ENCODE peak calls at places on chromosome 17, in seven cellular contexts. G is EL, S is NCI-H524, T is lung microvascular endothelial cell, O is T-helper 9 cell, L is skeletal muscle cell, K is foreskin fibroblast. V is an unnamed sample.

GRCh38 chr17:18185391-18185790 is 1.8 kb downstream of the ALKBH5 start:
- DNase-seq in G (peak; percentile 36), S (no peak), T (no peak), O (no peak), L (no peak), K (peak; percentile 69), V (peak; percentile 22)

GRCh38 chr17:74742153-74742515 is 5.1 kb downstream of the RAB37 start:
- DNase-seq in G (peak; percentile 53), S (no peak), T (no peak), O (no peak), L (no peak), K (peak; percentile 53), V (no peak)

GRCh38 chr17:8004899-8005298 is 2.5 kb downstream of the GUCY2D start:
- DNase-seq in G (peak; percentile 90), S (no peak), T (no peak), O (no peak), L (no peak), K (peak; percentile 61), V (peak; percentile 9)

GRCh38 chr17:79803997-79804855 is 7.3 kb upstream of the CBX8 start:
- DNase-seq in G (peak; percentile 25), S (no peak), T (no peak), O (no peak), L (no peak), K (peak; percentile 46), V (no peak)

GRCh38 chr17:54353789-54354525 is 531.2 kb downstream of the KIF2B start:
- DNase-seq in G (no peak), S (no peak), T (no peak), O (no peak), L (no peak), K (no peak), V (no peak)

GRCh38 chr17:75487351-75488070 is 27.8 kb downstream of the CASKIN2 start:
- DNase-seq in G (no peak), S (no peak), T (peak; percentile 83), O (peak; percentile 17), L (no peak), K (peak; percentile 20), V (no peak)

GRCh38 chr17:75005291-75005690 is 7.2 kb upstream of the MRPL58 start:
- DNase-seq in G (no peak), S (no peak), T (no peak), O (no peak), L (no peak), K (no peak), V (no peak)

GRCh38 chr17:27226611-27227234 is 67.2 kb upstream of the WSB1 start:
- DNase-seq in G (peak; percentile 51), S (no peak), T (peak; percentile 40), O (no peak), L (peak; percentile 37), K (peak; percentile 68), V (peak; percentile 64)

GRCh38 chr17:66098040-66098439 is 93.9 kb downstream of the CEP112 start:
- DNase-seq in G (peak; percentile 44), S (no peak), T (no peak), O (no peak), L (peak; percentile 16), K (peak; percentile 60), V (no peak)

GRCh38 chr17:65013613-65014391 is 42.7 kb downstream of the GNA13 start:
- DNase-seq in G (peak; percentile 85), S (no peak), T (no peak), O (peak; percentile 7), L (peak; percentile 73), K (peak; percentile 92), V (peak; percentile 92)

GRCh38 chr17:36849871-36850348 is 87.4 kb upstream of the LHX1 start:
- DNase-seq in G (peak; percentile 89), S (no peak), T (peak; percentile 65), O (no peak), L (peak; percentile 28), K (peak; percentile 65), V (peak; percentile 44)

GRCh38 chr17:2635675-2636074 is 42.2 kb downstream of the PAFAH1B1 start:
- DNase-seq in G (no peak), S (no peak), T (no peak), O (no peak), L (no peak), K (no peak), V (no peak)

GRCh38 chr17:29124135-29124930 is 55.9 kb downstream of the MYO18A start:
- DNase-seq in G (peak; percentile 79), S (peak; percentile 86), T (peak; percentile 84), O (no peak), L (no peak), K (peak; percentile 89), V (peak; percentile 77)

GRCh38 chr17:44376779-44377178 is 12.7 kb downstream of the ITGA2B start:
- DNase-seq in G (no peak), S (no peak), T (no peak), O (no peak), L (no peak), K (no peak), V (no peak)

GRCh38 chr17:66602659-66603363 is 232.1 kb upstream of the CACNG5 start:
- DNase-seq in G (peak; percentile 85), S (no peak), T (no peak), O (no peak), L (no peak), K (peak; percentile 44), V (peak; percentile 56)

GRCh38 chr17:39831588-39831987 is 32.5 kb downstream of the IKZF3 start:
- DNase-seq in G (no peak), S (no peak), T (no peak), O (no peak), L (no peak), K (no peak), V (no peak)

GRCh38 chr17:66791337-66791736 is 43.6 kb upstream of the CACNG5 start:
- DNase-seq in G (no peak), S (no peak), T (no peak), O (no peak), L (no peak), K (no peak), V (no peak)

GRCh38 chr17:69960755-69961154 is 114.3 kb upstream of the KCNJ16 start:
- DNase-seq in G (no peak), S (no peak), T (no peak), O (no peak), L (no peak), K (peak; percentile 19), V (no peak)

GRCh38 chr17:80644588-80644987 is 100.0 kb downstream of the RPTOR start:
- DNase-seq in G (peak; percentile 72), S (no peak), T (no peak), O (no peak), L (no peak), K (peak; percentile 12), V (no peak)

V was measured in astrocyte of the spinal cord.